ENCODE peak calls at places on chromosomes 12 and 14, in four cellular contexts. W is AG04450, A is colonic mucosa, Z is H1. B is an unnamed sample.

GRCh38 chr14:85316701-85317100 is 213.2 kb upstream of the FLRT2 start:
- DNase-seq in W (no peak), Z (no peak), A (no peak), B (no peak)

GRCh38 chr12:99110866-99111265 is 465.8 kb downstream of the APAF1 start:
- DNase-seq in A (no peak), W (no peak), Z (no peak), B (no peak)

GRCh38 chr12:132411457-132411856 is 78.5 kb upstream of the FBRSL1 start:
- DNase-seq in Z (no peak), A (no peak), W (no peak), B (no peak)

GRCh38 chr12:106301611-106302321 is 767 bp upstream of the TCP11L2 start:
- DNase-seq in Z (peak; percentile 59), A (peak; percentile 92), W (no peak), B (peak; percentile 58)

GRCh38 chr14:80212025-80212402 is 710 bp upstream of the DIO2 start:
- DNase-seq in Z (no peak), A (no peak), W (peak; percentile 23), B (no peak)

GRCh38 chr12:20883288-20883687 is 72.8 kb downstream of the SLCO1B3 start:
- DNase-seq in W (no peak), Z (no peak), A (peak; percentile 52), B (no peak)

GRCh38 chr14:61696753-61697318 is 1.5 kb downstream of the HIF1A start:
- DNase-seq in W (no peak), Z (no peak), A (no peak), B (no peak)

GRCh38 chr14:63727231-63727735 is 582 bp downstream of the SGPP1 start:
- DNase-seq in Z (no peak), A (peak; percentile 48), W (peak; percentile 2), B (no peak)

GRCh38 chr12:4562034-4562657 is at the start of gene DYRK4:
- DNase-seq in A (peak; percentile 96), Z (peak; percentile 93), W (peak; percentile 43), B (peak; percentile 9)

GRCh38 chr14:45156067-45156466 is 20.3 kb downstream of the FANCM start:
- DNase-seq in W (no peak), A (no peak), Z (no peak), B (no peak)

GRCh38 chr12:131473261-131473660 is 237.6 kb upstream of the SFSWAP start:
- DNase-seq in W (no peak), Z (no peak), A (no peak), B (no peak)

GRCh38 chr12:22481557-22482104 is 62.7 kb downstream of the C2CD5 start:
- DNase-seq in W (no peak), Z (no peak), A (peak; percentile 56), B (no peak)

GRCh38 chr12:124053855-124054254 is 80.8 kb downstream of the ZNF664 start:
- DNase-seq in Z (peak; percentile 61), W (peak; percentile 18), A (no peak), B (peak; percentile 67)

GRCh38 chr12:109047081-109047805 is 5.1 kb upstream of the USP30 start:
- DNase-seq in A (no peak), W (no peak), Z (peak; percentile 33), B (no peak)

GRCh38 chr14:22657861-22658260 is 13.7 kb upstream of the OR6J1 start:
- DNase-seq in A (no peak), Z (no peak), W (no peak), B (no peak)

GRCh38 chr12:77357654-77358053 is 292.3 kb upstream of the E2F7 start:
- DNase-seq in W (no peak), Z (no peak), A (no peak), B (no peak)

GRCh38 chr12:49776858-49777257 is 35.5 kb downstream of the TMBIM6 start:
- DNase-seq in Z (no peak), A (no peak), W (no peak), B (no peak)

GRCh38 chr14:87187787-87188186 is 805.2 kb downstream of the GALC start:
- DNase-seq in Z (no peak), A (no peak), W (no peak), B (no peak)

GRCh38 chr14:71206766-71207371 is 299.6 kb downstream of the PCNX1 start:
- DNase-seq in Z (no peak), W (peak; percentile 42), A (no peak), B (no peak)

GRCh38 chr12:127145929-127146789 is 1120.8 kb upstream of the TMEM132C start:
- DNase-seq in Z (no peak), A (peak; percentile 75), W (no peak), B (peak; percentile 74)
- H3K27ac ChIP-seq in Z (no peak overlapping the region), A (no peak overlapping the region), W (no peak overlapping the region), B (peak overlapping the region; percentile 18)

DNA sequence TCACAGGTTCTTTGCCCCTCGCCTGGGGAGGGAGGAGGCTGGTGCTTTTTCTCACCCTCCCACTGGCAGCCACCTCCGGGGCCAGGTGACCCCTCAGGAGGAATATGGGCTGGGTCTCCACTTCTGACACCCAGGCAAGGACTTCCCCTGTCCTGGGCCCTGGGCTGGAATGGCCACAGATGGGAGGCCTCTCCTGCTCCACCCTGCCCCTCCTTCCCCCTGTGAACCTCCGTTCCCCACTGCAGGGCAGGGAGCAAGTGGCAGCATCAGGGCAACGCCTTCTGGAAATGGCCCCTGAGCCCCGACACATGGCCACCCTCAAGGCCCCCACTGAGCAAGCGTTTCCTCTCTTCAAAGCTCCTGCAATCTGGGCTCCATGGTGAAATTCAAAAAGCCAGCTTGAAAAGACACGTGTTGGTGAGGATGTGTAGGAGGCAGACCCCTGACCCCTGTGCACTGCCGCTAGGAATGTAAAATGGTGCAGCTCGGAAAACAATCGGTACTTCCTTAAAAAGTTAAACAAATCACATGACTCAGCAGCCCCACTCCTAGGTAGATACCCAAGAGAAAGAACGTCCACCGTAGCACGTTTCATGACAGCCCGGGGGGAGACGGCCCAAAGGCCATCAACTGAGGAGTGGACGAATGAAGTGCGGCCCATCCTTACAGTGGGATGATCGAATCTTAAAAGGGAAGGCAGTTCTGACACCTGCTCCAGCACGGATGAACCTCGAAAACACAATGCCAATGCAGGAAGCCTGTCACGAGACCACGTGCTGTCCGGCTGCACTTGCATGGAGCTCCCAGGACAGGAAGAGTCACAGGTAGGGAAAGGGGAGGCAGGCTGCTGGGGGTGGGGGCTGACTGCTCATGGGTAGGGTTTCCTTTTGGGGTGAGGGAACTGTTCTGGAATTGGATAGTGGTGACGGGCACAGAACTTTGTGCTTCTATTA is 11.5 kb downstream of the XRCC3 start:
- DNase-seq in Z (no peak), A (no peak), W (no peak), B (no peak)
- H3K27ac ChIP-seq in Z (no peak overlapping the region), A (no peak overlapping the region), W (peak overlapping the region; percentile 39), B (no peak overlapping the region)

GRCh38 chr12:52628841-52629240 is 10.5 kb upstream of the KRT73 start:
- DNase-seq in Z (peak; percentile 17), A (no peak), W (no peak), B (no peak)

GRCh38 chr12:52628111-52628507 is 9.8 kb upstream of the KRT73 start:
- DNase-seq in Z (peak; percentile 8), A (no peak), W (no peak), B (no peak)

GRCh38 chr12:52630609-52631200 is 12.3 kb upstream of the KRT73 start:
- DNase-seq in W (no peak), A (no peak), Z (no peak), B (no peak)

GRCh38 chr12:52630104-52630500 is 11.7 kb upstream of the KRT73 start:
- DNase-seq in W (no peak), Z (peak; percentile 17), A (no peak), B (no peak)

GRCh38 chr12:52629251-52630103 is 11.1 kb upstream of the KRT73 start:
- DNase-seq in W (no peak), Z (peak; percentile 22), A (no peak), B (no peak)
- H3K27ac ChIP-seq in W (no peak overlapping the region), Z (no peak overlapping the region), A (no peak overlapping the region), B (no peak overlapping the region)

GRCh38 chr14:91904483-91904882 is 37.1 kb upstream of the TC2N start:
- DNase-seq in A (no peak), W (no peak), Z (no peak), B (no peak)
- H3K27ac ChIP-seq in A (no peak overlapping the region), W (no peak overlapping the region), Z (no peak overlapping the region), B (no peak overlapping the region)

GRCh38 chr14:34722723-34723545 is 8.5 kb upstream of the CFL2 start:
- DNase-seq in Z (peak; percentile 66), W (no peak), A (peak; percentile 33), B (no peak)
- H3K27ac ChIP-seq in Z (no peak overlapping the region), W (no peak overlapping the region), A (no peak overlapping the region), B (peak overlapping the region; percentile 81)

DNA sequence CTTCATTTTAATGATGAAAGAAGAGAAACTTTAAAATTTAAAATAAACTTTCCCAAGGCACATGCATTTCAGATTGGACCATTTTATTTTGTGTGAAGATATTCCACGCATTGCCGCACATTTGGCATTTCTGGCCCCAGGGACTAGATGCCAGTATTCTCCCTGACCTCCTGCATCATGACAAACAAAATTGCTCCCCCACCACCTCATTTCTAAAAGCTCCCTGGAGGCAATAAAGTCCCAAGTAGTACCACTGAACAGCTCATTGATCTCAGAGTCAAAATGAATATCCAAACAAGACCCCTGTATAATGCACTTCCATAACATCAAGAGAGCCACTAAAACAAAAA is 49.0 kb upstream of the RASSF3 start:
- DNase-seq in W (no peak), A (no peak), Z (no peak), B (no peak)
- H3K27ac ChIP-seq in W (peak overlapping the region; percentile 89), A (no peak overlapping the region), Z (no peak overlapping the region), B (no peak overlapping the region)

GRCh38 chr12:72271741-72272661 is at the start of gene TRHDE:
- DNase-seq in Z (peak; percentile 75), A (peak; percentile 16), W (no peak), B (peak; percentile 48)

GRCh38 chr12:72273851-72274284 is 1.7 kb downstream of the TRHDE start:
- DNase-seq in Z (peak; percentile 54), W (no peak), A (no peak), B (no peak)

GRCh38 chr12:72271401-72271740 is 799 bp upstream of the TRHDE start:
- DNase-seq in W (no peak), Z (peak; percentile 73), A (peak; percentile 16), B (peak; percentile 13)

GRCh38 chr12:72273499-72273837 is 1.3 kb downstream of the TRHDE start:
- DNase-seq in Z (peak; percentile 52), A (no peak), W (no peak), B (no peak)

DNA sequence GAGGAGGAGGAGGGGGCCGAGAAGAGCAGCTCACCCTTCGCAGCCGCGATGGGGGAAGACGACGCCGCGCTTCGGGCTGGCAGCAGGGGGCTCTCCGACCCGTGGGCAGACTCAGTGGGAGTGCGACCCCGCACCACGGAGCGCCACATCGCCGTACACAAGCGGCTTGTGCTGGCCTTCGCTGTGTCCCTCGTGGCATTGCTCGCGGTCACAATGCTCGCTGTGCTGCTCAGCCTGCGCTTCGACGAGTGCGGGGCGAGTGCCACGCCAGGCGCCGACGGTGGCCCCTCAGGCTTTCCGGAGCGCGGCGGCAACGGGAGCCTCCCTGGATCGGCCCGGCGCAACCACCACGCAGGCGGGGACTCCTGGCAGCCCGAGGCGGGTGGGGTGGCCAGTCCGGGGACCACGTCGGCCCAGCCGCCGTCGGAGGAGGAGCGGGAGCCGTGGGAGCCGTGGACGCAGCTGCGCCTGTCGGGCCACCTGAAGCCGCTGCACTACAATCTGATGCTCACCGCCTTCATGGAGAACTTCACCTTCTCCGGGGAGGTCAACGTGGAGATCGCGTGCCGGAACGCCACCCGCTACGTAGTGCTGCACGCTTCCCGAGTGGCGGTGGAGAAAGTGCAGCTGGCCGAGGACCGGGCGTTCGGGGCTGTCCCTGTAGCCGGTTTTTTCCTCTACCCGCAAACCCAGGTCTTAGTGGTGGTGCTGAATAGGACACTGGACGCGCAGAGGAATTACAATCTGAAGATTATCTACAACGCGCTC is 745 bp downstream of the TRHDE start:
- DNase-seq in Z (peak; percentile 67), W (no peak), A (peak; percentile 14), B (no peak)
- H3K27ac ChIP-seq in Z (no peak overlapping the region), W (peak overlapping the region; percentile 82), A (no peak overlapping the region), B (no peak overlapping the region)

B was measured in substantia nigra.